ENCODE peak calls at places on chromosomes 7 and 10, in ten cellular contexts. One of them, this sample, is unnamed.

GRCh38 chr7:77685219-77685618 is 11.0 kb upstream of the RSBN1L start:
- DNase-seq in NCI-H1436 treated with DMSO at 0.1 percent for 48 hours: no peak
- DNase-seq in fibroblast of mammary gland: peak
- DNase-seq in activated CD4-positive, alpha-beta memory T cell treated with anti-CD3 and anti-CD28 coated beads for 36 hours: no peak
- DNase-seq in activated CD4-positive, alpha-beta T cell treated with anti-CD3 and anti-CD28 coated beads for 4 hours: no peak
- DNase-seq in HS-5: no peak
- DNase-seq in fibroblast of the conjunctiva: no peak
- DNase-seq in fibroblast of the aortic adventitia: no peak
- DNase-seq in LoVo: peak
- DNase-seq in SIG-M5: peak
- DNase-seq in this sample: no peak

GRCh38 chr7:69256634-69257081 is 341.6 kb upstream of the AUTS2 start:
- DNase-seq in fibroblast of mammary gland: no peak
- DNase-seq in HS-5: no peak
- DNase-seq in activated CD4-positive, alpha-beta memory T cell treated with anti-CD3 and anti-CD28 coated beads for 36 hours: no peak
- DNase-seq in fibroblast of the conjunctiva: no peak
- DNase-seq in NCI-H1436 treated with DMSO at 0.1 percent for 48 hours: no peak
- DNase-seq in SIG-M5: no peak
- DNase-seq in activated CD4-positive, alpha-beta T cell treated with anti-CD3 and anti-CD28 coated beads for 4 hours: no peak
- DNase-seq in fibroblast of the aortic adventitia: no peak
- DNase-seq in LoVo: no peak
- DNase-seq in this sample: no peak

GRCh38 chr7:151115121-151115835 is 29.0 kb downstream of the AGAP3 start:
- DNase-seq in SIG-M5: no peak
- DNase-seq in fibroblast of the aortic adventitia: no peak
- DNase-seq in activated CD4-positive, alpha-beta T cell treated with anti-CD3 and anti-CD28 coated beads for 4 hours: peak
- DNase-seq in fibroblast of the conjunctiva: no peak
- DNase-seq in HS-5: no peak
- DNase-seq in fibroblast of mammary gland: peak
- DNase-seq in activated CD4-positive, alpha-beta memory T cell treated with anti-CD3 and anti-CD28 coated beads for 36 hours: peak
- DNase-seq in NCI-H1436 treated with DMSO at 0.1 percent for 48 hours: no peak
- DNase-seq in LoVo: no peak
- DNase-seq in this sample: peak

GRCh38 chr7:92652536-92652935 is 62.3 kb upstream of the FAM133B start:
- DNase-seq in fibroblast of mammary gland: no peak
- DNase-seq in activated CD4-positive, alpha-beta T cell treated with anti-CD3 and anti-CD28 coated beads for 4 hours: no peak
- DNase-seq in fibroblast of the aortic adventitia: no peak
- DNase-seq in SIG-M5: no peak
- DNase-seq in HS-5: no peak
- DNase-seq in NCI-H1436 treated with DMSO at 0.1 percent for 48 hours: no peak
- DNase-seq in activated CD4-positive, alpha-beta memory T cell treated with anti-CD3 and anti-CD28 coated beads for 36 hours: no peak
- DNase-seq in fibroblast of the conjunctiva: no peak
- DNase-seq in LoVo: no peak
- DNase-seq in this sample: no peak

GRCh38 chr7:135128931-135129330 is 18.9 kb upstream of the TMEM140 start:
- DNase-seq in activated CD4-positive, alpha-beta memory T cell treated with anti-CD3 and anti-CD28 coated beads for 36 hours: no peak
- DNase-seq in NCI-H1436 treated with DMSO at 0.1 percent for 48 hours: no peak
- DNase-seq in LoVo: no peak
- DNase-seq in SIG-M5: no peak
- DNase-seq in HS-5: no peak
- DNase-seq in fibroblast of mammary gland: no peak
- DNase-seq in activated CD4-positive, alpha-beta T cell treated with anti-CD3 and anti-CD28 coated beads for 4 hours: no peak
- DNase-seq in fibroblast of the conjunctiva: no peak
- DNase-seq in fibroblast of the aortic adventitia: no peak
- DNase-seq in this sample: no peak

GRCh38 chr7:1749864-1750466 is 79.9 kb downstream of the ELFN1 start:
- DNase-seq in fibroblast of the aortic adventitia: no peak
- DNase-seq in SIG-M5: no peak
- DNase-seq in fibroblast of mammary gland: no peak
- DNase-seq in fibroblast of the conjunctiva: no peak
- DNase-seq in HS-5: no peak
- DNase-seq in NCI-H1436 treated with DMSO at 0.1 percent for 48 hours: no peak
- DNase-seq in activated CD4-positive, alpha-beta T cell treated with anti-CD3 and anti-CD28 coated beads for 4 hours: no peak
- DNase-seq in LoVo: no peak
- DNase-seq in activated CD4-positive, alpha-beta memory T cell treated with anti-CD3 and anti-CD28 coated beads for 36 hours: no peak
- DNase-seq in this sample: no peak

GRCh38 chr10:101267336-101267735 is 38.1 kb upstream of the LBX1 start:
- DNase-seq in activated CD4-positive, alpha-beta T cell treated with anti-CD3 and anti-CD28 coated beads for 4 hours: no peak
- DNase-seq in LoVo: no peak
- DNase-seq in NCI-H1436 treated with DMSO at 0.1 percent for 48 hours: no peak
- DNase-seq in fibroblast of the aortic adventitia: no peak
- DNase-seq in fibroblast of the conjunctiva: no peak
- DNase-seq in fibroblast of mammary gland: no peak
- DNase-seq in HS-5: no peak
- DNase-seq in SIG-M5: no peak
- DNase-seq in activated CD4-positive, alpha-beta memory T cell treated with anti-CD3 and anti-CD28 coated beads for 36 hours: no peak
- DNase-seq in this sample: no peak

GRCh38 chr7:101172005-101172853 is 6.9 kb upstream of the VGF start:
- DNase-seq in fibroblast of mammary gland: no peak
- DNase-seq in HS-5: no peak
- DNase-seq in NCI-H1436 treated with DMSO at 0.1 percent for 48 hours: no peak
- DNase-seq in activated CD4-positive, alpha-beta memory T cell treated with anti-CD3 and anti-CD28 coated beads for 36 hours: no peak
- DNase-seq in fibroblast of the conjunctiva: no peak
- DNase-seq in activated CD4-positive, alpha-beta T cell treated with anti-CD3 and anti-CD28 coated beads for 4 hours: no peak
- DNase-seq in SIG-M5: no peak
- DNase-seq in fibroblast of the aortic adventitia: no peak
- DNase-seq in LoVo: no peak
- DNase-seq in this sample: no peak

GRCh38 chr10:4227581-4227980 is 442.6 kb upstream of the KLF6 start:
- DNase-seq in fibroblast of mammary gland: no peak
- DNase-seq in HS-5: no peak
- DNase-seq in activated CD4-positive, alpha-beta memory T cell treated with anti-CD3 and anti-CD28 coated beads for 36 hours: no peak
- DNase-seq in fibroblast of the conjunctiva: no peak
- DNase-seq in NCI-H1436 treated with DMSO at 0.1 percent for 48 hours: no peak
- DNase-seq in fibroblast of the aortic adventitia: no peak
- DNase-seq in LoVo: no peak
- DNase-seq in activated CD4-positive, alpha-beta T cell treated with anti-CD3 and anti-CD28 coated beads for 4 hours: no peak
- DNase-seq in SIG-M5: no peak
- DNase-seq in this sample: no peak

GRCh38 chr10:123863189-123863580 is 28.4 kb downstream of the CPXM2 start:
- DNase-seq in LoVo: no peak
- DNase-seq in SIG-M5: no peak
- DNase-seq in activated CD4-positive, alpha-beta T cell treated with anti-CD3 and anti-CD28 coated beads for 4 hours: no peak
- DNase-seq in fibroblast of the aortic adventitia: no peak
- DNase-seq in activated CD4-positive, alpha-beta memory T cell treated with anti-CD3 and anti-CD28 coated beads for 36 hours: no peak
- DNase-seq in NCI-H1436 treated with DMSO at 0.1 percent for 48 hours: no peak
- DNase-seq in fibroblast of mammary gland: no peak
- DNase-seq in HS-5: no peak
- DNase-seq in fibroblast of the conjunctiva: no peak
- DNase-seq in this sample: no peak

GRCh38 chr7:54080525-54080924 is 461.6 kb upstream of the VSTM2A start:
- DNase-seq in SIG-M5: no peak
- DNase-seq in NCI-H1436 treated with DMSO at 0.1 percent for 48 hours: no peak
- DNase-seq in fibroblast of the aortic adventitia: no peak
- DNase-seq in activated CD4-positive, alpha-beta memory T cell treated with anti-CD3 and anti-CD28 coated beads for 36 hours: no peak
- DNase-seq in LoVo: no peak
- DNase-seq in activated CD4-positive, alpha-beta T cell treated with anti-CD3 and anti-CD28 coated beads for 4 hours: no peak
- DNase-seq in fibroblast of the conjunctiva: no peak
- DNase-seq in fibroblast of mammary gland: no peak
- DNase-seq in HS-5: no peak
- DNase-seq in this sample: no peak

GRCh38 chr10:29712108-29712507 is 77.3 kb upstream of the SVIL start:
- DNase-seq in activated CD4-positive, alpha-beta memory T cell treated with anti-CD3 and anti-CD28 coated beads for 36 hours: no peak
- DNase-seq in NCI-H1436 treated with DMSO at 0.1 percent for 48 hours: peak
- DNase-seq in SIG-M5: no peak
- DNase-seq in fibroblast of the conjunctiva: no peak
- DNase-seq in LoVo: no peak
- DNase-seq in fibroblast of the aortic adventitia: no peak
- DNase-seq in fibroblast of mammary gland: no peak
- DNase-seq in activated CD4-positive, alpha-beta T cell treated with anti-CD3 and anti-CD28 coated beads for 4 hours: no peak
- DNase-seq in HS-5: no peak
- DNase-seq in this sample: no peak

GRCh38 chr7:41816111-41816510 is 113.2 kb upstream of the INHBA start:
- DNase-seq in NCI-H1436 treated with DMSO at 0.1 percent for 48 hours: no peak
- DNase-seq in fibroblast of the conjunctiva: no peak
- DNase-seq in fibroblast of the aortic adventitia: no peak
- DNase-seq in activated CD4-positive, alpha-beta memory T cell treated with anti-CD3 and anti-CD28 coated beads for 36 hours: peak
- DNase-seq in fibroblast of mammary gland: no peak
- DNase-seq in HS-5: no peak
- DNase-seq in SIG-M5: no peak
- DNase-seq in LoVo: no peak
- DNase-seq in activated CD4-positive, alpha-beta T cell treated with anti-CD3 and anti-CD28 coated beads for 4 hours: no peak
- DNase-seq in this sample: peak

GRCh38 chr7:31744294-31744874 is 57.4 kb downstream of the PPP1R17 start:
- DNase-seq in activated CD4-positive, alpha-beta memory T cell treated with anti-CD3 and anti-CD28 coated beads for 36 hours: peak
- DNase-seq in LoVo: peak
- DNase-seq in NCI-H1436 treated with DMSO at 0.1 percent for 48 hours: peak
- DNase-seq in SIG-M5: no peak
- DNase-seq in activated CD4-positive, alpha-beta T cell treated with anti-CD3 and anti-CD28 coated beads for 4 hours: no peak
- DNase-seq in fibroblast of the conjunctiva: peak
- DNase-seq in fibroblast of the aortic adventitia: peak
- DNase-seq in HS-5: peak
- DNase-seq in fibroblast of mammary gland: peak
- DNase-seq in this sample: peak

GRCh38 chr10:24938076-24938475 is 14.3 kb downstream of the PRTFDC1 start:
- DNase-seq in LoVo: no peak
- DNase-seq in NCI-H1436 treated with DMSO at 0.1 percent for 48 hours: no peak
- DNase-seq in fibroblast of mammary gland: peak
- DNase-seq in HS-5: no peak
- DNase-seq in activated CD4-positive, alpha-beta T cell treated with anti-CD3 and anti-CD28 coated beads for 4 hours: no peak
- DNase-seq in SIG-M5: no peak
- DNase-seq in fibroblast of the conjunctiva: no peak
- DNase-seq in activated CD4-positive, alpha-beta memory T cell treated with anti-CD3 and anti-CD28 coated beads for 36 hours: no peak
- DNase-seq in fibroblast of the aortic adventitia: peak
- DNase-seq in this sample: no peak

GRCh38 chr7:104960741-104961479 is 53.1 kb upstream of the KMT2E start:
- DNase-seq in LoVo: no peak
- DNase-seq in NCI-H1436 treated with DMSO at 0.1 percent for 48 hours: no peak
- DNase-seq in fibroblast of the aortic adventitia: peak
- DNase-seq in fibroblast of mammary gland: peak
- DNase-seq in fibroblast of the conjunctiva: no peak
- DNase-seq in HS-5: no peak
- DNase-seq in activated CD4-positive, alpha-beta T cell treated with anti-CD3 and anti-CD28 coated beads for 4 hours: no peak
- DNase-seq in SIG-M5: peak
- DNase-seq in activated CD4-positive, alpha-beta memory T cell treated with anti-CD3 and anti-CD28 coated beads for 36 hours: no peak
- DNase-seq in this sample: peak

GRCh38 chr7:121994625-121995410 is 121.9 kb downstream of the PTPRZ1 start:
- DNase-seq in SIG-M5: no peak
- DNase-seq in fibroblast of the aortic adventitia: peak
- DNase-seq in activated CD4-positive, alpha-beta memory T cell treated with anti-CD3 and anti-CD28 coated beads for 36 hours: peak
- DNase-seq in activated CD4-positive, alpha-beta T cell treated with anti-CD3 and anti-CD28 coated beads for 4 hours: peak
- DNase-seq in NCI-H1436 treated with DMSO at 0.1 percent for 48 hours: peak
- DNase-seq in HS-5: peak
- DNase-seq in LoVo: peak
- DNase-seq in fibroblast of the conjunctiva: peak
- DNase-seq in fibroblast of mammary gland: peak
- DNase-seq in this sample: peak

GRCh38 chr7:122384528-122384927 is 80.0 kb upstream of the FEZF1 start:
- DNase-seq in activated CD4-positive, alpha-beta T cell treated with anti-CD3 and anti-CD28 coated beads for 4 hours: no peak
- DNase-seq in fibroblast of mammary gland: no peak
- DNase-seq in SIG-M5: no peak
- DNase-seq in fibroblast of the conjunctiva: no peak
- DNase-seq in fibroblast of the aortic adventitia: no peak
- DNase-seq in activated CD4-positive, alpha-beta memory T cell treated with anti-CD3 and anti-CD28 coated beads for 36 hours: no peak
- DNase-seq in HS-5: no peak
- DNase-seq in LoVo: no peak
- DNase-seq in NCI-H1436 treated with DMSO at 0.1 percent for 48 hours: no peak
- DNase-seq in this sample: no peak

GRCh38 chr10:131264110-131264788 is 47.3 kb downstream of the TCERG1L start:
- DNase-seq in LoVo: no peak
- DNase-seq in fibroblast of the aortic adventitia: no peak
- DNase-seq in SIG-M5: no peak
- DNase-seq in activated CD4-positive, alpha-beta T cell treated with anti-CD3 and anti-CD28 coated beads for 4 hours: no peak
- DNase-seq in fibroblast of mammary gland: no peak
- DNase-seq in NCI-H1436 treated with DMSO at 0.1 percent for 48 hours: no peak
- DNase-seq in activated CD4-positive, alpha-beta memory T cell treated with anti-CD3 and anti-CD28 coated beads for 36 hours: no peak
- DNase-seq in HS-5: no peak
- DNase-seq in fibroblast of the conjunctiva: no peak
- DNase-seq in this sample: no peak

GRCh38 chr10:123787566-123787965 is 104.0 kb downstream of the CPXM2 start:
- DNase-seq in activated CD4-positive, alpha-beta memory T cell treated with anti-CD3 and anti-CD28 coated beads for 36 hours: no peak
- DNase-seq in SIG-M5: no peak
- DNase-seq in LoVo: no peak
- DNase-seq in NCI-H1436 treated with DMSO at 0.1 percent for 48 hours: no peak
- DNase-seq in fibroblast of the conjunctiva: no peak
- DNase-seq in fibroblast of mammary gland: no peak
- DNase-seq in activated CD4-positive, alpha-beta T cell treated with anti-CD3 and anti-CD28 coated beads for 4 hours: no peak
- DNase-seq in fibroblast of the aortic adventitia: no peak
- DNase-seq in HS-5: no peak
- DNase-seq in this sample: no peak

GRCh38 chr10:48490576-48491345 is 114.1 kb downstream of the ARHGAP22 start:
- DNase-seq in fibroblast of mammary gland: no peak
- DNase-seq in NCI-H1436 treated with DMSO at 0.1 percent for 48 hours: no peak
- DNase-seq in fibroblast of the aortic adventitia: no peak
- DNase-seq in LoVo: no peak
- DNase-seq in activated CD4-positive, alpha-beta T cell treated with anti-CD3 and anti-CD28 coated beads for 4 hours: no peak
- DNase-seq in HS-5: no peak
- DNase-seq in SIG-M5: no peak
- DNase-seq in fibroblast of the conjunctiva: no peak
- DNase-seq in activated CD4-positive, alpha-beta memory T cell treated with anti-CD3 and anti-CD28 coated beads for 36 hours: no peak
- DNase-seq in this sample: no peak

GRCh38 chr7:41940760-41941343 is 238.0 kb upstream of the INHBA start:
- DNase-seq in activated CD4-positive, alpha-beta memory T cell treated with anti-CD3 and anti-CD28 coated beads for 36 hours: peak
- DNase-seq in NCI-H1436 treated with DMSO at 0.1 percent for 48 hours: no peak
- DNase-seq in HS-5: peak
- DNase-seq in LoVo: peak
- DNase-seq in fibroblast of the aortic adventitia: peak
- DNase-seq in fibroblast of mammary gland: peak
- DNase-seq in fibroblast of the conjunctiva: peak
- DNase-seq in activated CD4-positive, alpha-beta T cell treated with anti-CD3 and anti-CD28 coated beads for 4 hours: peak
- DNase-seq in SIG-M5: no peak
- DNase-seq in this sample: peak

GRCh38 chr10:58775960-58776574 is 263.4 kb downstream of the BICC1 start:
- DNase-seq in HS-5: peak
- DNase-seq in fibroblast of mammary gland: peak
- DNase-seq in activated CD4-positive, alpha-beta memory T cell treated with anti-CD3 and anti-CD28 coated beads for 36 hours: no peak
- DNase-seq in fibroblast of the aortic adventitia: peak
- DNase-seq in activated CD4-positive, alpha-beta T cell treated with anti-CD3 and anti-CD28 coated beads for 4 hours: no peak
- DNase-seq in fibroblast of the conjunctiva: no peak
- DNase-seq in NCI-H1436 treated with DMSO at 0.1 percent for 48 hours: no peak
- DNase-seq in LoVo: no peak
- DNase-seq in SIG-M5: no peak
- DNase-seq in this sample: no peak

GRCh38 chr10:97543025-97543546 is 29.5 kb upstream of the ANKRD2 start:
- DNase-seq in activated CD4-positive, alpha-beta T cell treated with anti-CD3 and anti-CD28 coated beads for 4 hours: peak
- DNase-seq in HS-5: peak
- DNase-seq in activated CD4-positive, alpha-beta memory T cell treated with anti-CD3 and anti-CD28 coated beads for 36 hours: peak
- DNase-seq in fibroblast of mammary gland: peak
- DNase-seq in fibroblast of the conjunctiva: peak
- DNase-seq in SIG-M5: peak
- DNase-seq in NCI-H1436 treated with DMSO at 0.1 percent for 48 hours: no peak
- DNase-seq in fibroblast of the aortic adventitia: peak
- DNase-seq in LoVo: peak
- DNase-seq in this sample: peak

GRCh38 chr10:75460059-75460458 is 28.6 kb downstream of the LRMDA start:
- DNase-seq in fibroblast of mammary gland: no peak
- DNase-seq in fibroblast of the aortic adventitia: no peak
- DNase-seq in NCI-H1436 treated with DMSO at 0.1 percent for 48 hours: no peak
- DNase-seq in HS-5: no peak
- DNase-seq in fibroblast of the conjunctiva: no peak
- DNase-seq in LoVo: no peak
- DNase-seq in SIG-M5: no peak
- DNase-seq in activated CD4-positive, alpha-beta T cell treated with anti-CD3 and anti-CD28 coated beads for 4 hours: no peak
- DNase-seq in activated CD4-positive, alpha-beta memory T cell treated with anti-CD3 and anti-CD28 coated beads for 36 hours: no peak
- DNase-seq in this sample: no peak

GRCh38 chr10:28250782-28251181 is 52.1 kb downstream of the MPP7 start:
- DNase-seq in fibroblast of mammary gland: peak
- DNase-seq in SIG-M5: no peak
- DNase-seq in NCI-H1436 treated with DMSO at 0.1 percent for 48 hours: no peak
- DNase-seq in LoVo: peak
- DNase-seq in fibroblast of the conjunctiva: peak
- DNase-seq in fibroblast of the aortic adventitia: peak
- DNase-seq in activated CD4-positive, alpha-beta memory T cell treated with anti-CD3 and anti-CD28 coated beads for 36 hours: no peak
- DNase-seq in HS-5: peak
- DNase-seq in activated CD4-positive, alpha-beta T cell treated with anti-CD3 and anti-CD28 coated beads for 4 hours: no peak
- DNase-seq in this sample: peak

GRCh38 chr7:24328050-24328449 is 44.1 kb downstream of the NPY start:
- DNase-seq in fibroblast of mammary gland: no peak
- DNase-seq in SIG-M5: no peak
- DNase-seq in HS-5: no peak
- DNase-seq in fibroblast of the aortic adventitia: no peak
- DNase-seq in LoVo: no peak
- DNase-seq in NCI-H1436 treated with DMSO at 0.1 percent for 48 hours: no peak
- DNase-seq in activated CD4-positive, alpha-beta T cell treated with anti-CD3 and anti-CD28 coated beads for 4 hours: no peak
- DNase-seq in fibroblast of the conjunctiva: no peak
- DNase-seq in activated CD4-positive, alpha-beta memory T cell treated with anti-CD3 and anti-CD28 coated beads for 36 hours: no peak
- DNase-seq in this sample: no peak

GRCh38 chr7:147639037-147639436 is 951.5 kb upstream of the C7orf33 start:
- DNase-seq in fibroblast of the aortic adventitia: no peak
- DNase-seq in HS-5: no peak
- DNase-seq in fibroblast of the conjunctiva: no peak
- DNase-seq in activated CD4-positive, alpha-beta memory T cell treated with anti-CD3 and anti-CD28 coated beads for 36 hours: no peak
- DNase-seq in SIG-M5: no peak
- DNase-seq in fibroblast of mammary gland: no peak
- DNase-seq in LoVo: no peak
- DNase-seq in activated CD4-positive, alpha-beta T cell treated with anti-CD3 and anti-CD28 coated beads for 4 hours: no peak
- DNase-seq in NCI-H1436 treated with DMSO at 0.1 percent for 48 hours: no peak
- DNase-seq in this sample: no peak

This sample was measured in lung microvascular endothelial cell.